ENCODE peak calls at places on chromosome 7, in six cellular contexts. One of them, this sample, is unnamed.
A peak's percentile ranks its signal among the peaks of the same experiment; 100 is the strongest.

GRCh38 chr7:105003275-105003674 is 10.7 kb upstream of the KMT2E start:
- DNase-seq in central memory CD8-positive, alpha-beta T cell: no peak
- DNase-seq in body of pancreas: peak; percentile 54
- DNase-seq in GM12865: no peak
- DNase-seq in neural crest cell: no peak
- DNase-seq in A549: no peak
- DNase-seq in this sample: no peak

GRCh38 chr7:139784643-139785042 is 6.8 kb upstream of the HIPK2 start:
- DNase-seq in body of pancreas: no peak
- DNase-seq in GM12865: no peak
- DNase-seq in A549: no peak
- DNase-seq in neural crest cell: no peak
- DNase-seq in central memory CD8-positive, alpha-beta T cell: no peak
- DNase-seq in this sample: no peak

GRCh38 chr7:36202347-36202896 is 49.4 kb downstream of the EEPD1 start:
- DNase-seq in central memory CD8-positive, alpha-beta T cell: no peak
- DNase-seq in A549: no peak
- DNase-seq in body of pancreas: peak; percentile 27
- DNase-seq in neural crest cell: no peak
- DNase-seq in GM12865: no peak
- DNase-seq in this sample: no peak

GRCh38 chr7:51045319-51046102 is 262.8 kb upstream of the GRB10 start:
- DNase-seq in central memory CD8-positive, alpha-beta T cell: no peak
- DNase-seq in GM12865: no peak
- DNase-seq in neural crest cell: no peak
- DNase-seq in body of pancreas: peak; percentile 39
- DNase-seq in A549: peak; percentile 49
- DNase-seq in this sample: peak; percentile 21

GRCh38 chr7:3991771-3992231 is 690.3 kb upstream of the FOXK1 start:
- DNase-seq in A549: no peak
- DNase-seq in neural crest cell: no peak
- DNase-seq in body of pancreas: no peak
- DNase-seq in GM12865: no peak
- DNase-seq in central memory CD8-positive, alpha-beta T cell: no peak
- DNase-seq in this sample: no peak

GRCh38 chr7:44172803-44173424 is 16.3 kb downstream of the GCK start:
- DNase-seq in body of pancreas: no peak
- DNase-seq in GM12865: no peak
- DNase-seq in central memory CD8-positive, alpha-beta T cell: no peak
- DNase-seq in neural crest cell: no peak
- DNase-seq in A549: no peak
- DNase-seq in this sample: no peak

GRCh38 chr7:122136639-122137253 is 7.3 kb downstream of the AASS start:
- DNase-seq in A549: no peak
- DNase-seq in central memory CD8-positive, alpha-beta T cell: no peak
- DNase-seq in GM12865: no peak
- DNase-seq in neural crest cell: no peak
- DNase-seq in body of pancreas: no peak
- DNase-seq in this sample: no peak

GRCh38 chr7:158943713-158944112 is 87.4 kb downstream of the DYNC2I1 start:
- DNase-seq in A549: no peak
- DNase-seq in body of pancreas: no peak
- DNase-seq in GM12865: no peak
- DNase-seq in central memory CD8-positive, alpha-beta T cell: no peak
- DNase-seq in neural crest cell: no peak
- DNase-seq in this sample: no peak